ENCODE peak calls at places on chromosome 2, in five cellular contexts. E is IMR-90, M is ovary, S is stomach, R is adrenal gland. D is an unnamed sample.

GRCh38 chr2:149428783-149429182 is 98.4 kb downstream of the LYPD6 start:
- DNase-seq in S (no peak), E (no peak), M (no peak), R (no peak), D (no peak)

GRCh38 chr2:47697000-47697601 is 85.8 kb upstream of the MSH6 start:
- DNase-seq in S (no peak), M (no peak), R (no peak), E (no peak), D (no peak)

GRCh38 chr2:237574894-237575868 is 8.8 kb downstream of the PRLH start:
- DNase-seq in S (peak), R (no peak), E (no peak), M (peak), D (peak)

GRCh38 chr2:174473796-174474195 is 13.0 kb downstream of the GPR155 start:
- DNase-seq in R (no peak), M (no peak), S (no peak), E (no peak), D (no peak)

GRCh38 chr2:111667542-111668273 is 216.3 kb downstream of the ANAPC1 start:
- DNase-seq in E (peak), R (peak), M (no peak), S (peak), D (peak)

GRCh38 chr2:26576565-26577441 is 64.4 kb downstream of the CIB4 start:
- DNase-seq in S (no peak), M (no peak), R (no peak), E (no peak), D (no peak)

GRCh38 chr2:178858896-178859628 is 51.8 kb upstream of the TTN start:
- DNase-seq in R (no peak), S (no peak), E (no peak), M (no peak), D (no peak)

GRCh38 chr2:230416061-230416721 is at the start of gene SP100:
- DNase-seq in E (peak), R (peak), M (peak), S (peak), D (peak)

GRCh38 chr2:13581471-13581870 is 864.7 kb downstream of the TRIB2 start:
- DNase-seq in R (no peak), M (no peak), S (no peak), E (no peak), D (no peak)

GRCh38 chr2:228653884-228654283 is 472.4 kb upstream of the SPHKAP start:
- DNase-seq in S (no peak), R (no peak), E (no peak), M (no peak), D (no peak)

GRCh38 chr2:119753041-119753929 is 6.4 kb upstream of the PTPN4 start:
- DNase-seq in E (peak), R (peak), S (no peak), M (no peak), D (peak)

GRCh38 chr2:15833731-15834130 is 106.6 kb upstream of the MYCN start:
- DNase-seq in E (no peak), S (no peak), R (no peak), M (no peak), D (no peak)

GRCh38 chr2:210481601-210482124 is 5.1 kb upstream of the LANCL1 start:
- DNase-seq in S (no peak), E (peak), R (no peak), M (no peak), D (no peak)

GRCh38 chr2:60861736-60862135 is 19.6 kb upstream of the REL start:
- DNase-seq in R (no peak), M (no peak), E (no peak), S (no peak), D (no peak)

GRCh38 chr2:43169091-43169936 is 57.1 kb downstream of the ZFP36L2 start:
- DNase-seq in S (peak), R (peak), E (no peak), M (no peak), D (peak)

GRCh38 chr2:178163395-178163794 is 30.9 kb upstream of the OSBPL6 start:
- DNase-seq in E (peak), S (no peak), R (no peak), M (no peak), D (no peak)

GRCh38 chr2:135820003-135820618 is 16.9 kb downstream of the LCT start:
- DNase-seq in E (peak), S (no peak), R (no peak), M (no peak), D (no peak)

GRCh38 chr2:117755768-117756167 is 58.7 kb upstream of the DDX18 start:
- DNase-seq in E (no peak), S (no peak), M (no peak), R (no peak), D (no peak)

GRCh38 chr2:1782514-1782913 is 38.2 kb upstream of the PXDN start:
- DNase-seq in S (peak), E (no peak), R (peak), M (no peak), D (no peak)

GRCh38 chr2:219078126-219078525 is 17.4 kb upstream of the IHH start:
- DNase-seq in R (no peak), S (no peak), M (no peak), E (no peak), D (no peak)

GRCh38 chr2:236934656-236935055 is 151.0 kb upstream of the COPS8 start:
- DNase-seq in R (no peak), M (no peak), S (peak), E (no peak), D (no peak)

GRCh38 chr2:170140561-170140960 is 37.4 kb upstream of the MYO3B start:
- DNase-seq in R (no peak), S (no peak), M (no peak), E (peak), D (no peak)

GRCh38 chr2:19686439-19686838 is 215.3 kb downstream of the TTC32 start:
- DNase-seq in M (no peak), R (no peak), E (no peak), S (no peak), D (no peak)

GRCh38 chr2:118479020-118479419 is 368.4 kb downstream of the EN1 start:
- DNase-seq in E (no peak), R (no peak), M (no peak), S (no peak), D (no peak)

GRCh38 chr2:31196622-31197021 is 20.7 kb downstream of the CAPN14 start:
- DNase-seq in M (no peak), R (no peak), S (no peak), E (no peak), D (no peak)

GRCh38 chr2:219331560-219332213 is 857 bp downstream of the RESP18 start:
- DNase-seq in M (peak), E (peak), S (no peak), R (peak), D (no peak)

GRCh38 chr2:137987011-137987410 is 22.7 kb downstream of the HNMT start:
- DNase-seq in R (no peak), M (no peak), E (no peak), S (no peak), D (no peak)

GRCh38 chr2:137983581-137983980 is 19.3 kb downstream of the HNMT start:
- DNase-seq in E (no peak), R (no peak), M (no peak), S (no peak), D (no peak)

GRCh38 chr2:137981112-137981679 is 16.9 kb downstream of the HNMT start:
- DNase-seq in S (no peak), R (no peak), E (no peak), M (no peak), D (no peak)

GRCh38 chr2:137991078-137991477 is 26.8 kb downstream of the HNMT start:
- DNase-seq in S (no peak), R (no peak), E (no peak), M (no peak), D (no peak)

GRCh38 chr2:137986268-137986667 is 22.0 kb downstream of the HNMT start:
- DNase-seq in S (no peak), E (no peak), R (no peak), M (no peak), D (no peak)
- H3K4me3 ChIP-seq in S (no peak), E (no peak), R (no peak), M (no peak), D (no peak)

GRCh38 chr2:96638144-96639121 is at the start of gene KANSL3:
- DNase-seq in R (peak), S (peak), E (peak), M (peak), D (peak)
- TF ChIP-seq POLR2A in R (peak), S (no peak), E (peak), M (peak), D (peak)

DNA sequence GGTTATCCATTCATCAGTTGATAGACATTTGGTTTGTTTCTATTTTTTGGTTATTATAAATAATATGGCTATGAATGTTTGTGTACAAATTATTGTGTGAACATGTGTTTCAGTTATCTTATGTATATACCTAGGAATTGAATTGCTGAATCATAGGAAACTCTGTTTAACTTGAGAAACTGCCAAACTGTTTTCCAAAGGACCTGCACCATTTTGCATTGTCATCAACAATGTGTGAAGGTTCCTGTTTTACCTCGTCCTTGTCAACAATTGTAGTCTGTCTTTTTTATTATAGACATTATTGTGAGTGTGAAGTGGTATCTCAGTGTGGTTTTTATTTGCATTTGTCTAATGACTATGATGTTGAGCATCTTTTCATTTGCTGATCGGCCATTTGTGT is 17.1 kb downstream of the PDK1 start:
- DNase-seq in M (no peak), R (no peak), E (no peak), S (no peak), D (no peak)
- TF ChIP-seq CTCF in M (no peak), R (no peak), E (no peak), S (no peak), D (no peak)

GRCh38 chr2:189164732-189165131 is 14.8 kb downstream of the COL5A2 start:
- DNase-seq in S (no peak), R (no peak), M (no peak), E (peak), D (no peak)
- H3K4me3 ChIP-seq in S (no peak), R (no peak), M (no peak), E (no peak), D (no peak)

GRCh38 chr2:74502720-74503505 is 3.5 kb upstream of the LBX2 start:
- DNase-seq in S (peak), R (peak), M (peak), E (peak), D (peak)
- TF ChIP-seq POLR2A in S (no peak), R (no peak), M (no peak), E (peak), D (peak)

DNA sequence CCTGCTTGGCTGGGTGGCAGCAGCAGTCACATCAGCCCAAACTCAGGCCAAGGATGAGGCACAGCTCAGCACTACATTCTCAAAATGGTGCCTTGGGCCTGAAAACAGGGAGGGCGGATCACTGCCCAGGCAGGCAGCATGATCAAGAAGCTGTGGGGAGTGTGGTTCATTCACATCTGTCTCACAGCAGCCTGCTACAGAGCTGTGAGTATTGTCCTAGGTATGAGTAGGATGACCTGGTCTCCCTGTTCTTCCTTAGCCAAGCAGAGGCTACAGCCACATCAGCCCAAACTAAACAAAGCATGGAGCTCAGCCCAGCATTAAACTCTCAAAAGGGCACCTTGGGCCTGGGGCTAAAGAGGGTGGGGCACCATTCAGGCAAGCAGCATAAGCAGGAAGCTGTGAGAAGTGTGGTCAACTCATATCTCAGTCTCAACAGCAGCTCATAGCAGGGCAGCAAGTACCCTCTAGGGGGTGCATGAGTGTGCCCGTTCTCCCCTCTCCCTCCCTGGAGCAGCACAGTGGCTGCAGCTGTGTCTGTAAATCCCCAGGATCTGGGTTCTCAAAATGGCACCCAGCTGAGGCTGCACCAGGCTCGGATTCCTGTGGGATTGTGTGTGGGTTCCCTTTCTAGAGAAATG is 139.6 kb downstream of the TRABD2A start:
- DNase-seq in S (peak), R (no peak), M (no peak), E (peak), D (no peak)
- TF ChIP-seq CTCF in S (no peak), R (no peak), M (no peak), E (peak), D (no peak)

DNA sequence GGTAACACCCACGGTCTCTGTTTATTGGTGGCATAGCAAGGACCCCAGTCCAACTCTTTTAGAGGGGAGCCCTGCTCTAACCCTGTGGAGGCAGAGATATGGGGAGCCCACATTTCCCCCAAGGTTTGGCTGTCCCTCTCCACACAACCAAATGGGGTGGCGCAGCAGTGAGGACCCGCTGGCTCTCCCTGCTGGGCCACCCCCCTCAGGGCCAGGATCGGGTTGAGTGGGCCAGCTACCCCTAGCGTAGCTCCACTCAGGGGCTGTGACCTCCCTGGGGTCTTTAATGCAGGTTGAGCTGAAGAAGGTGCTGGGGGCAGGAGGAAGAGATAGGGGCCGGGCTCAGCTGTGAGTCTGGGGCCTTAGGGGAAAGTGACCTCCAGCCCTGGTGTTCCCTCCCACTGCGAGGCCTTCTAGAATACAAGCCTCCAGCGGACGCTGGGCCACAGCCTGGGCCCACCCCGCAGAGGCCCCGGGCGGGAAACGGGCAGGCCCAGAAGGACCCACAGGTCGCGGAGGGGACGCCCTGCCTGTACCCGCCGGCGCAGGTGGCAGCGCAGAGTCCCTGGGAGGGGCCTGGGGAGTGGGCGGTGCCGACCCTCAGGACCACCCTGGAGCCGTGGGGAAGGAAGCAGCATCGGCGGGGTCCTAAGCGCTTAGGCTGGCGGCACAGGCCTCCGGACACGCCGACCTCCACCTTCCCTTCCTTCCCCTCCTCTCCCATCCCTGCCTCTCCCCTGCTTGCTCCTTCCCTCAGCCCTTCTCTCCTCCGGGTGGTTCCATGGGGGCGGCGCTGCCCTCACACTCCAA is 9.6 kb downstream of the CROCC2 start:
- DNase-seq in S (no peak), E (no peak), R (no peak), M (no peak), D (no peak)
- H3K4me3 ChIP-seq in S (peak), E (no peak), R (no peak), M (no peak), D (no peak)

GRCh38 chr2:11785611-11785940 is 39.1 kb downstream of the LPIN1 start:
- DNase-seq in S (no peak), R (no peak), M (no peak), E (no peak), D (no peak)
- TF ChIP-seq POLR2A in S (no peak), R (no peak), M (no peak), E (no peak), D (no peak)

GRCh38 chr2:64769392-64770044 is 115.8 kb upstream of the SERTAD2 start:
- DNase-seq in R (no peak), M (no peak), E (no peak), S (no peak), D (no peak)

GRCh38 chr2:64770137-64770780 is 116.5 kb upstream of the SERTAD2 start:
- DNase-seq in S (no peak), M (no peak), E (peak), R (no peak), D (no peak)

GRCh38 chr2:64771726-64772125 is 118.0 kb upstream of the SERTAD2 start:
- DNase-seq in E (no peak), M (no peak), R (no peak), S (no peak), D (no peak)

GRCh38 chr2:64768426-64769033 is 114.8 kb upstream of the SERTAD2 start:
- DNase-seq in M (no peak), E (no peak), S (no peak), R (no peak), D (no peak)

DNA sequence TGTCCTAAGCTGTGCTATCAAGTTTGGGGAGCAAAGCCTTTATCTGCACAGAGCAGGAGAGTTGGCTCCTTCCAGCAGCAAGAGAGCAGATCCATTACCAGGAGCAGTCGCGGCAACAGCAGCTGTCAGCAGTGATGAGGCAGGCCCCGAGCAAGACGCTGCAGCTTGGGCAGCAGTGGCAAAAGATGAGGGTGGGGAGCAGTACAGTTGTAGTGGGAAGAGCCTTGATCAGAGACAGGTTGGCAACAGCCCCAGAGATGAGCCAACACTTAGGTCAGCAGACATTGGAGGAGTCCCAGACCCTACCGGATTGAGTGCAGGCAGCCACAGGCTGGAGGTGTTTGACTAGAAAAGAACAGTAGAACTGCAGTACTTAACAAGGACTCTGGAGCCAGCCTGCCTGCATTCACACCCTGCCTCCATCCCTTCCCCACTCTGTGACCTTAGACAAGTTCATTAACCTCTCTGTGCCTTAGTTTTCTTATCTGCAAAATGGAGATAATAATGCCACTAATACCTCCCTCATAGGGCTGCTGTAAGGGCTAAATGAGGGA is 117.1 kb upstream of the SERTAD2 start:
- DNase-seq in E (peak), M (peak), R (peak), S (no peak), D (no peak)
- TF ChIP-seq CTCF in E (peak), M (no peak), R (no peak), S (no peak), D (no peak)

D was measured in body of pancreas.